ENCODE peak calls at places on chromosome 15, in four cellular contexts. K is mesendoderm, Z is neuronal stem cell, J is H1. U is an unnamed sample.

GRCh38 chr15:38650936-38651327 is 86.3 kb upstream of the RASGRP1 start:
- DNase-seq in K (no peak), Z (no peak), J (no peak), U (no peak)

GRCh38 chr15:58201536-58201935 is 63.4 kb downstream of the AQP9 start:
- DNase-seq in K (no peak), Z (no peak), J (no peak), U (peak; percentile 45)

GRCh38 chr15:74038707-74039655 is 43.4 kb downstream of the GOLGA6A start:
- DNase-seq in K (no peak), Z (no peak), J (no peak), U (peak; percentile 77)

GRCh38 chr15:38208779-38209178 is 43.9 kb upstream of the SPRED1 start:
- DNase-seq in K (no peak), Z (no peak), J (no peak), U (no peak)

GRCh38 chr15:61655881-61656280 is 404.4 kb downstream of the VPS13C start:
- DNase-seq in K (no peak), Z (no peak), J (no peak), U (no peak)

GRCh38 chr15:72982750-72983149 is 69.5 kb upstream of the NEO1 start:
- DNase-seq in K (no peak), Z (no peak), J (no peak), U (peak; percentile 41)

GRCh38 chr15:92677998-92678397 is 22.4 kb upstream of the FAM174B start:
- DNase-seq in K (no peak), Z (no peak), J (no peak), U (no peak)

GRCh38 chr15:80081390-80081789 is 21.9 kb downstream of the ZFAND6 start:
- DNase-seq in K (no peak), Z (no peak), J (no peak), U (no peak)

GRCh38 chr15:77144028-77144427 is 73.1 kb upstream of the TSPAN3 start:
- DNase-seq in K (peak; percentile 42), Z (no peak), J (no peak), U (peak; percentile 59)

GRCh38 chr15:75620776-75621536 is 4.6 kb downstream of the SNUPN start:
- DNase-seq in K (no peak), Z (no peak), J (no peak), U (peak; percentile 89)

GRCh38 chr15:57635300-57635944 is 43.7 kb downstream of the MYZAP start:
- DNase-seq in K (peak; percentile 51), Z (no peak), J (no peak), U (no peak)

GRCh38 chr15:79858469-79858868 is 38.3 kb downstream of the MTHFS start:
- DNase-seq in K (no peak), Z (no peak), J (no peak), U (no peak)

GRCh38 chr15:58241872-58242271 is 103.7 kb downstream of the AQP9 start:
- DNase-seq in K (peak; percentile 50), Z (no peak), J (no peak), U (no peak)

GRCh38 chr15:57259511-57260143 is 116.7 kb upstream of the CGNL1 start:
- DNase-seq in K (peak; percentile 93), Z (peak; percentile 58), J (peak; percentile 38), U (no peak)

GRCh38 chr15:84915011-84915958 is 30.8 kb downstream of the SLC28A1 start:
- DNase-seq in K (peak; percentile 96), Z (no peak), J (no peak), U (peak; percentile 86)

GRCh38 chr15:79884204-79884596 is 12.6 kb downstream of the MTHFS start:
- DNase-seq in K (no peak), Z (no peak), J (no peak), U (no peak)

GRCh38 chr15:63601026-63601726 is 4.0 kb downstream of the FBXL22 start:
- DNase-seq in K (peak; percentile 18), Z (peak; percentile 27), J (no peak), U (peak; percentile 44)

GRCh38 chr15:46151786-46152185 is 517.0 kb downstream of the SQOR start:
- DNase-seq in K (peak; percentile 14), Z (no peak), J (no peak), U (peak; percentile 15)

GRCh38 chr15:86077070-86077469 is 2.6 kb upstream of the AGBL1 start:
- DNase-seq in K (peak; percentile 57), Z (no peak), J (no peak), U (no peak)

GRCh38 chr15:76346666-76347506 is 10.3 kb downstream of the ISL2 start:
- DNase-seq in K (peak; percentile 54), Z (no peak), J (no peak), U (peak; percentile 51)

GRCh38 chr15:74802290-74802689 is 10.3 kb upstream of the LMAN1L start:
- DNase-seq in K (no peak), Z (no peak), J (no peak), U (no peak)

GRCh38 chr15:88646951-88647350 is 8.1 kb downstream of the ISG20 start:
- DNase-seq in K (no peak), Z (no peak), J (no peak), U (no peak)

GRCh38 chr15:93658026-93658790 is 569.2 kb upstream of the RGMA start:
- DNase-seq in K (no peak), Z (no peak), J (no peak), U (no peak)

GRCh38 chr15:48855501-48856440 is 22.2 kb upstream of the EID1 start:
- DNase-seq in K (peak; percentile 63), Z (no peak), J (no peak), U (peak; percentile 62)

GRCh38 chr15:85496551-85497545 is 116.4 kb downstream of the AKAP13 start:
- DNase-seq in K (peak; percentile 70), Z (no peak), J (no peak), U (no peak)

GRCh38 chr15:35013370-35013769 is 25.3 kb upstream of the ZNF770 start:
- DNase-seq in K (no peak), Z (no peak), J (no peak), U (peak; percentile 39)

GRCh38 chr15:40048155-40048792 is 9.3 kb upstream of the SRP14 start:
- DNase-seq in K (no peak), Z (no peak), J (no peak), U (no peak)
- H2BK15ac ChIP-seq in K (no peak overlapping the region), Z (no peak overlapping the region), J (no peak overlapping the region), U (peak overlapping the region; percentile 49)

DNA sequence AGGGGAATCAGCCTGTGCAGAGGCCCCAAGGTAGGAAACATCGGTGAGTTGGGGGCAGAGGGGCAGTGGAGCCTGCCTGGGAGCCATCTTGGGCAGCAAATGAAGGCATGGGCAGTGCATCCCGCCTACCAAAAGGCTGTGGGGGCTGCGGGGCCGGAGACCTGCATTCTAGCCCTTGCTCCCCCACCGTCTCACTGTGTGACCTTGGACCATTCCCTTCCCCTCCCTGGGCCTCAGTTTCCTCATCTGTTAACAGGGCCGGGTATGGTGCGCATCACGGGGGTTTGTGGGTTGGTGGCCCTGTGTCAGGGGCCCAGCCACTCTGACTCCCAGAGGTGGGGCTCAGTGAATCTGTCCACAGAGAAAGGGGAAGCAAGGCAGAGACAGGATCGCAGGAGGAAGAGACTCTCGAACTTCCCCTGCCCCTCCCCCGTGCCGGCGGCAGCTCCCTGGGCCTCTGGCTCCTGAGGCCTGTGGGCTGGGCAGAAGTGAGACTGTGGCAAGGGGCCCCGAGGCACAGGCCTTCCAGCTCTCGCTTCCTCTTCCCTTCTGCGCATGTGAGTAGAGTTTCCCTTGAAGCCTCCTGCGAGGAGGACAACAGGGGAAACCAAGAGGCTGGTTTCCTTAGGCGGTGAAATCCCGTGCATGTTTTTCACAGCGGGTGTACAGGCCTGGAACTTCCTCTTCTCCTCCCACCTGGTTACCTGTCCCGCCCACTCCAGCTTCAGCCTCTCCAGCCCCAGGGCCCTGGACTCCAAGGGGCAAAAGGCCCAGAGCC is 42.9 kb downstream of the IDH2 start:
- DNase-seq in K (peak; percentile 96), Z (no peak), J (no peak), U (no peak)
- H2BK15ac ChIP-seq in K (no peak overlapping the region), Z (peak overlapping the region; percentile 35), J (peak overlapping the region; percentile 33), U (no peak overlapping the region)

GRCh38 chr15:101244889-101245668 is 6.8 kb downstream of the CHSY1 start:
- DNase-seq in K (no peak), Z (no peak), J (no peak), U (no peak)
- H2BK15ac ChIP-seq in K (no peak overlapping the region), Z (no peak overlapping the region), J (no peak overlapping the region), U (no peak overlapping the region)

GRCh38 chr15:68615301-68615700 is 36.5 kb downstream of the CORO2B start:
- DNase-seq in K (no peak), Z (no peak), J (no peak), U (no peak)
- H2BK15ac ChIP-seq in K (no peak overlapping the region), Z (no peak overlapping the region), J (peak overlapping the region; percentile 97), U (no peak overlapping the region)

DNA sequence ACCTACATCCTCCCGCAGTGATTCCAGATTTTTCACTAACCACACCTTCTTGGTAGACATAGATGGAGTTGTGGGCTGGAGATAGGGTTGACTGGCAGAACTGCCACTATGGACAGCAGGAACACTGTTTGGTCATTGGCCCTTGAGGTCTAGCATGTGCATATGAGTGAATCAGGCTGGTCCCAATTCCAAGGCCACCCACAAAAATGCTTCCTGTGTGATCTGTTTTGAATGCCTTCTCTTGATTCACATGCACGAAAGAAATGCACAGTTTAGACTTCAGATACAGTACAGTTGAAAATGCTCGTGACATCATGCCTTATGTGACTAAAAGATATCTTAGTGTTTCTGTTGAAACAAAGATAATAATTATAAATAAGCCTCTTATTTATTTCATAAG is 285.8 kb upstream of the SEMA6D start:
- DNase-seq in K (no peak), Z (no peak), J (no peak), U (peak; percentile 97)
- H2BK15ac ChIP-seq in K (no peak overlapping the region), Z (no peak overlapping the region), J (no peak overlapping the region), U (peak overlapping the region; percentile 64)

GRCh38 chr15:70154440-70155347 is 57.0 kb upstream of the TLE3 start:
- DNase-seq in K (peak; percentile 80), Z (no peak), J (no peak), U (peak; percentile 46)
- H2BK15ac ChIP-seq in K (no peak overlapping the region), Z (no peak overlapping the region), J (no peak overlapping the region), U (no peak overlapping the region)

U was measured in IMR-90.